ENCODE peak calls at places on chromosomes 12 and 14, in eight cellular contexts. One of them, this sample, is unnamed.

GRCh38 chr12:110269622-110270124 is 11.4 kb upstream of the ATP2A2 start:
- DNase-seq in HepG2: no peak
- DNase-seq in GM12878: no peak
- DNase-seq in A549: peak
- DNase-seq in SK-N-SH: no peak
- DNase-seq in HCT116: no peak
- DNase-seq in K562: peak
- DNase-seq in H1: no peak
- DNase-seq in this sample: peak

GRCh38 chr14:87186745-87187144 is 806.2 kb downstream of the GALC start:
- DNase-seq in HepG2: no peak
- DNase-seq in GM12878: no peak
- DNase-seq in A549: no peak
- DNase-seq in SK-N-SH: no peak
- DNase-seq in HCT116: no peak
- DNase-seq in K562: no peak
- DNase-seq in H1: no peak
- DNase-seq in this sample: no peak

GRCh38 chr12:124828264-124829007 is 35.2 kb downstream of the SCARB1 start:
- DNase-seq in HepG2: peak
- DNase-seq in GM12878: no peak
- DNase-seq in A549: peak
- DNase-seq in SK-N-SH: no peak
- DNase-seq in HCT116: no peak
- DNase-seq in K562: no peak
- DNase-seq in H1: no peak
- DNase-seq in this sample: no peak

GRCh38 chr12:99170026-99170425 is 477.5 kb upstream of the GARIN6 start:
- DNase-seq in HepG2: no peak
- DNase-seq in GM12878: no peak
- DNase-seq in A549: no peak
- DNase-seq in SK-N-SH: no peak
- DNase-seq in HCT116: no peak
- DNase-seq in K562: no peak
- DNase-seq in H1: no peak
- DNase-seq in this sample: no peak

GRCh38 chr12:100267603-100268281 is 765 bp downstream of the SCYL2 start:
- DNase-seq in HepG2: peak
- DNase-seq in GM12878: no peak
- DNase-seq in A549: no peak
- DNase-seq in SK-N-SH: no peak
- DNase-seq in HCT116: no peak
- DNase-seq in K562: no peak
- DNase-seq in H1: peak
- DNase-seq in this sample: peak

GRCh38 chr12:75444444-75445136 is 36.0 kb upstream of the GLIPR1 start:
- DNase-seq in HepG2: peak
- DNase-seq in GM12878: no peak
- DNase-seq in A549: peak
- DNase-seq in SK-N-SH: no peak
- DNase-seq in HCT116: no peak
- DNase-seq in K562: no peak
- DNase-seq in H1: no peak
- DNase-seq in this sample: no peak

GRCh38 chr12:122726056-122726558 is 4.5 kb downstream of the HCAR1 start:
- DNase-seq in HepG2: peak
- DNase-seq in GM12878: peak
- DNase-seq in A549: no peak
- DNase-seq in SK-N-SH: no peak
- DNase-seq in HCT116: peak
- DNase-seq in K562: no peak
- DNase-seq in H1: no peak
- DNase-seq in this sample: peak

GRCh38 chr12:579450-580110 is 83.7 kb downstream of the NINJ2 start:
- DNase-seq in HepG2: no peak
- DNase-seq in GM12878: no peak
- DNase-seq in A549: no peak
- DNase-seq in SK-N-SH: no peak
- DNase-seq in HCT116: no peak
- DNase-seq in K562: no peak
- DNase-seq in H1: no peak
- DNase-seq in this sample: no peak

GRCh38 chr12:89307665-89308253 is 44.5 kb downstream of the DUSP6 start:
- DNase-seq in HepG2: no peak
- DNase-seq in GM12878: no peak
- DNase-seq in A549: no peak
- DNase-seq in SK-N-SH: no peak
- DNase-seq in HCT116: no peak
- DNase-seq in K562: no peak
- DNase-seq in H1: no peak
- DNase-seq in this sample: no peak

GRCh38 chr14:72653026-72653425 is 240.9 kb downstream of the DPF3 start:
- DNase-seq in HepG2: no peak
- DNase-seq in GM12878: no peak
- DNase-seq in A549: no peak
- DNase-seq in SK-N-SH: no peak
- DNase-seq in HCT116: no peak
- DNase-seq in K562: no peak
- DNase-seq in H1: no peak
- DNase-seq in this sample: no peak

DNA sequence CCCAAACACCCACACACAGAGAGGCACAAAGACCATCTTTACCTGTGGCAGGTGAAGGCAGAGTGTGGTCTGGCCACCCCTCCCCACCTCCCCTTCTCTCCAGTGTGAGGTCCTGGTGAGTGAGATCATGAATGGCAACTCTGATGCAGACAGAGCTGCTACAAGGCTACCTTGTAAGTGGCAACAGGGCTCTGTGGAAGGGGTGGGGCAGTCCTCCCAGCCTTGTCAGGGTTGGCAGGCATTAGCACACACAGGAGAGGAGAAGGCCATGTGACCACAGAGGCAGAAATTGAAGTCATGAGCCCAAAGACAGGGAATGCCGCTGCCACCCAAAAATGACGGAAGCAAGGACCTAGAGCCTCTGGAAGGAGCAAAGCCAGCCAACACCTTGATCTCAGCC is 30.7 kb downstream of the VWF start:
- DNase-seq in HepG2: no peak
- DNase-seq in GM12878: no peak
- DNase-seq in A549: no peak
- DNase-seq in SK-N-SH: no peak
- DNase-seq in HCT116: no peak
- DNase-seq in K562: no peak
- DNase-seq in H1: no peak
- DNase-seq in this sample: no peak
- H3K4me2 ChIP-seq in HepG2: no peak
- H3K4me2 ChIP-seq in GM12878: no peak
- H3K4me2 ChIP-seq in A549: peak
- H3K4me2 ChIP-seq in SK-N-SH: peak
- H3K4me2 ChIP-seq in HCT116: peak
- H3K4me2 ChIP-seq in K562: no peak
- H3K4me2 ChIP-seq in H1: no peak
- H3K4me2 ChIP-seq in this sample: no peak

DNA sequence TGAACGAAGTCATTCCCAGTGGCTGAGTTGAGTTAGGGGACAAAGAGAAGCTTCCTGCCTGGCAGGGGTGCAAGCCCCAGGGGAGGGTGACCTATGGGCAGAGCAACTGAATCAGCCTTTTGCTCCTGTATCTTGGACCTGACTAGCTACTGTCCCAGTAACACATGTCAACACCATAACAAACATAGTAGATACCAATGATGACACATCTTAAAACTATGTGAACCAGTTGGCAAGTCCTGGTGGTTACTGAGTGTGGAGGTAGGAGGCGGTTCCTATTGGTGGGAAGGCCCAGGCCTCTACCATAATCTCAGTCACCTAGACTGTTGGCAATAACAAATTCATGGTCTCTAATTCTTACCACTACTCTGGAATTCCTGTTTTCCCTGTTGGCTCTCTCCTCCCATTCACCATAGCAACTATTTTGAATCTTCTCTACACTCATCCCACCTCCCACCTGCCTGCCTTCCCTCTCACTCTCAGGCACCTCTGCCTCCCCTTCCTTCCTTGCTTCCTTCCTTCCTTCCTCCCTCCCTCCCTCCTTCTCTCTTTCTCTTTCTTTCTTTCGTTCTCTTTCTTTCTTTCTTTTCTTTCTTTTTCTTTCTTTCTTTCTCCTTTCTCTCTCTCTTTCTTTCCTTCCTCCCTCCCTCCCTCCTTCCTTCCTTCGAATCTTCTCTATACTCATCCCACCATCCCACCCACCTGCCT is 8.1 kb upstream of the P2RX7 start:
- DNase-seq in HepG2: peak
- DNase-seq in GM12878: no peak
- DNase-seq in A549: peak
- DNase-seq in SK-N-SH: no peak
- DNase-seq in HCT116: peak
- DNase-seq in K562: no peak
- DNase-seq in H1: no peak
- DNase-seq in this sample: peak
- TF ChIP-seq MAX in HepG2: no peak
- TF ChIP-seq MAX in GM12878: no peak
- TF ChIP-seq MAX in A549: peak
- TF ChIP-seq MAX in SK-N-SH: no peak
- TF ChIP-seq MAX in HCT116: no peak
- TF ChIP-seq MAX in K562: no peak
- TF ChIP-seq MAX in H1: no peak
- TF ChIP-seq MAX in this sample: no peak

GRCh38 chr12:13257356-13257875 is 60.9 kb downstream of the EMP1 start:
- DNase-seq in HepG2: no peak
- DNase-seq in GM12878: no peak
- DNase-seq in A549: no peak
- DNase-seq in SK-N-SH: no peak
- DNase-seq in HCT116: no peak
- DNase-seq in K562: no peak
- DNase-seq in H1: no peak
- DNase-seq in this sample: peak

GRCh38 chr12:13254311-13254710 is 57.8 kb downstream of the EMP1 start:
- DNase-seq in HepG2: no peak
- DNase-seq in GM12878: no peak
- DNase-seq in A549: no peak
- DNase-seq in SK-N-SH: no peak
- DNase-seq in HCT116: no peak
- DNase-seq in K562: no peak
- DNase-seq in H1: no peak
- DNase-seq in this sample: no peak

GRCh38 chr12:13258212-13258611 is 61.7 kb downstream of the EMP1 start:
- DNase-seq in HepG2: no peak
- DNase-seq in GM12878: no peak
- DNase-seq in A549: no peak
- DNase-seq in SK-N-SH: no peak
- DNase-seq in HCT116: no peak
- DNase-seq in K562: no peak
- DNase-seq in H1: no peak
- DNase-seq in this sample: peak

GRCh38 chr12:13256705-13257045 is 60.1 kb downstream of the EMP1 start:
- DNase-seq in HepG2: no peak
- DNase-seq in GM12878: no peak
- DNase-seq in A549: no peak
- DNase-seq in SK-N-SH: no peak
- DNase-seq in HCT116: no peak
- DNase-seq in K562: no peak
- DNase-seq in H1: no peak
- DNase-seq in this sample: no peak

DNA sequence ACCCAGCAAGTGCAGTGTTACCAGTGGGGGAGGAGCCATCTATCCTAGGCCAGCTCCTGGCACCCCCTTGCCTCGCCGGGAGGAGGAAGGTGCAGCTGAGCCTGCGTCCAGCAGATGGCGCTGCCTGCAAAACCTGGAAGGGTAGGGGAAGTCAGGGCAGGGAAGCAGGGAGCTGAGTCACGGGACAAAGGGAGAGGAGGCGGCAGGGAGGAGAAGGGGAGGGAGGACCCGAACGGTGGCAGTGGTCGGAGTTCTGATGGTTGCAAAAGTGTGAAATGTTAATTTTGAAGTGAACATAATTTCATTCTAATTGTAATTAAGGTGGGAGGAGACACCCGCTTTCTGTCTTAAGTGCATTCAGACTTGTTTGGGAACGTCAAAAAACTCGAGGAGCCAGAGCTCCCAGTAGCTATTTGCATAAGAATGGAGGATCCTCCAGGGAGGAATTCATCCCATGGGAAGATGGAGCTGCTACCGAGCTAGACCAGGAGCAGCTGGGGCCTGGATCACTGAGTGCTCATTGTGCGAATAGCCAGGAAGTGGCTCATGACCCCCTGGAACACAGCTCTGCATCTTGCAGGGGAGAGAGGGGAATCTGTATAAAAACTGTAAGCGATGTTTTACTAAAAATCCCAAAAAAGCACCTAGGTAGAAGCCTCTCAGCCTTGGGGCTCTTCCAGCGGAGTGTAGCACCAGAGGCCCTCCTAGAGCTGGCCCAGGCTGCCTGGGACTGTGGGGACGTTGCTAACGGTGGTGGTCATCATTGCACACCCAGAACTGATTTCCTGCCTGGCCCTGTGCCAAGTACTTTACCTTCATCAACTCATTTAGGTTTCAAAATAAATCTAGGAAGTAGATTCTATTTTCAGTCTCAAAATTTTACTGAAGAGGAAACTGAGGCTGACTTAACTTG is 59.5 kb downstream of the EMP1 start:
- DNase-seq in HepG2: peak
- DNase-seq in GM12878: peak
- DNase-seq in A549: peak
- DNase-seq in SK-N-SH: peak
- DNase-seq in HCT116: peak
- DNase-seq in K562: peak
- DNase-seq in H1: peak
- DNase-seq in this sample: peak
- H3K4me2 ChIP-seq in HepG2: peak
- H3K4me2 ChIP-seq in GM12878: no peak
- H3K4me2 ChIP-seq in A549: peak
- H3K4me2 ChIP-seq in SK-N-SH: peak
- H3K4me2 ChIP-seq in HCT116: peak
- H3K4me2 ChIP-seq in K562: peak
- H3K4me2 ChIP-seq in H1: peak
- H3K4me2 ChIP-seq in this sample: peak

DNA sequence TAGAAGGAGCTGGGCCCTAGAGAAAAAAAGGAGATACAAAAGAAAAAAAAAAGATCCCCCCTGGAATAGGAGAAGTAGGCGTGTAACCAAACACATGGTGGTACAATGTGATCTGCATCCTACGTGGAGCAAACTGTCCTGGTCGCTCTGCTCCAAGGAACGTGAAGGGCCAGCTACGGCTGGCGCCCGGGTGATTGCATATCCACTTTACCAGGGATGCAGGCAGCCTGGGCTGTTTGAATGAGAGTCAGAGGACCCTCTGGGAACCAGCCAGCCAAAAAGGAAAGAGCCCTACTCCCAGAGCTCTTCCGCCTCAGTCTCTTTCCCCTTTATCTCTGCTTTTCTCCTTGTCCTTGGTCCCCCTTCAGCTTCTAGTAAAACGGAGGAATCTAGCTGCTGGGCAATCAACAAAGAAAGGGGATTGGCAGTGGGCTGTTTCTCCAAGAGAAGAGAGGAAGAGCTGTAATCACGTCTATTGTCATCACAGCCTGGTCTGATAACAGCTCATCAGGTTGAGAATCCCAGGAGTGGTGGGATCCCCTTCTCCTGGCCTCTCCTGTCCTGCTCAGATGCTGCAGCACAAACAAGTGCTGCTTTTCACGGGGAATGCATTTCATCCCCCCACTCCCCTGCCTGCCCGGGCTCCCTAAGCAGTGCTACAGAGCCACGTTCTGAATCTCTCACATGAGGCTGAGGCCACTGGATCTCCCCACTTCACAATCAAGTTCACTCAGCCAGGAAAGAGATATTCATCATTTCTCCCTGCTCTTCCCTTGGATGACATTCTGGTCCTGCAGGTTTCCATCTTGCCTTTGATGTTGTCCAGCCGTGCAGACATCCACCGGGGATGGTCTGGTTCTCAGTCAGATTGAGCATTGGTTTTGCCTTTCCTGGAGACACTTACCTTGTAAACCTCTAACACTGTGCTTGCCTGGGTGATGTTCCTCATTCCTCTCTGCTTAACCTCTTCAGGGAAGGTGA is 156.2 kb downstream of the ADCK1 start:
- DNase-seq in HepG2: no peak
- DNase-seq in GM12878: no peak
- DNase-seq in A549: no peak
- DNase-seq in SK-N-SH: no peak
- DNase-seq in HCT116: no peak
- DNase-seq in K562: no peak
- DNase-seq in H1: no peak
- DNase-seq in this sample: no peak
- TF ChIP-seq MAX in HepG2: no peak
- TF ChIP-seq MAX in GM12878: no peak
- TF ChIP-seq MAX in A549: no peak
- TF ChIP-seq MAX in SK-N-SH: no peak
- TF ChIP-seq MAX in HCT116: no peak
- TF ChIP-seq MAX in K562: no peak
- TF ChIP-seq MAX in H1: no peak
- TF ChIP-seq MAX in this sample: no peak

This sample was measured in endothelial cell of umbilical vein.